ENCODE peak calls at places on chromosomes 7 and 10, in nine cellular contexts. U is A549, E is endothelial cell, T is choroid plexus epithelial cell, F is brain microvascular endothelial cell, K is psoas muscle, X is H1, N is lower lobe of right lung, P is mucosa of descending colon. Q is an unnamed sample.

GRCh38 chr10:68106656-68107055 is 2.6 kb upstream of the MYPN start:
- DNase-seq in U (no peak), P (no peak), N (no peak), T (peak; percentile 82), X (no peak), F (peak; percentile 83), E (no peak), K (no peak), Q (peak; percentile 54)

GRCh38 chr10:4351723-4352565 is 474.1 kb upstream of the AKR1E2 start:
- DNase-seq in U (no peak), P (no peak), F (no peak), E (no peak), T (peak; percentile 56), X (no peak), K (no peak), N (no peak), Q (peak; percentile 71)

GRCh38 chr10:126917375-126917774 is 12.1 kb downstream of the DOCK1 start:
- DNase-seq in F (no peak), X (no peak), U (no peak), E (no peak), N (no peak), K (no peak), T (no peak), P (no peak), Q (no peak)

GRCh38 chr10:84328303-84329093 is at the start of gene CCSER2:
- DNase-seq in U (peak; percentile 86), F (peak; percentile 96), K (peak; percentile 99), N (peak; percentile 99), P (peak; percentile 98), T (peak; percentile 97), E (peak; percentile 99), X (peak; percentile 77), Q (peak; percentile 97)

GRCh38 chr7:5872326-5872725 is 8.3 kb upstream of the OCM start:
- DNase-seq in K (no peak), E (no peak), F (no peak), N (no peak), U (no peak), X (no peak), P (no peak), T (peak; percentile 24), Q (no peak)

GRCh38 chr7:141073173-141073640 is 657 bp upstream of the TMEM178B start:
- DNase-seq in K (peak; percentile 75), F (peak; percentile 26), T (peak; percentile 55), U (peak; percentile 20), N (no peak), P (peak; percentile 53), E (peak; percentile 78), X (no peak), Q (peak; percentile 90)

GRCh38 chr7:147509052-147509480 is 1081.5 kb upstream of the C7orf33 start:
- DNase-seq in X (no peak), K (no peak), U (no peak), N (no peak), E (no peak), F (peak; percentile 7), T (peak; percentile 10), P (no peak), Q (peak; percentile 59)

GRCh38 chr10:132609211-132609610 is 71.6 kb downstream of the INPP5A start:
- DNase-seq in T (no peak), K (no peak), U (no peak), N (no peak), E (no peak), X (no peak), P (peak; percentile 35), F (no peak), Q (no peak)

GRCh38 chr10:70997236-70997635 is 108.9 kb upstream of the PCBD1 start:
- DNase-seq in E (no peak), K (no peak), T (no peak), X (no peak), P (no peak), F (no peak), U (no peak), N (no peak), Q (no peak)

GRCh38 chr10:35387768-35388167 is 51.5 kb downstream of the CCNY start:
- DNase-seq in U (no peak), K (no peak), N (no peak), T (peak; percentile 54), X (no peak), E (no peak), F (peak; percentile 33), P (no peak), Q (peak; percentile 72)

GRCh38 chr7:91772100-91772794 is 108.3 kb downstream of the MTERF1 start:
- DNase-seq in T (peak; percentile 15), U (no peak), N (no peak), E (no peak), P (no peak), X (no peak), K (no peak), F (peak; percentile 6), Q (no peak)

GRCh38 chr7:81467964-81468363 is 301.9 kb downstream of the HGF start:
- DNase-seq in F (no peak), N (no peak), E (no peak), X (no peak), K (no peak), U (no peak), T (no peak), P (no peak), Q (no peak)

GRCh38 chr10:57692255-57692980 is 575.3 kb downstream of the IPMK start:
- DNase-seq in F (peak; percentile 92), T (peak; percentile 98), N (no peak), E (no peak), K (no peak), U (peak; percentile 10), X (no peak), P (no peak), Q (peak; percentile 89)

GRCh38 chr10:115829501-115830215 is 443.3 kb downstream of the GFRA1 start:
- DNase-seq in F (no peak), T (peak; percentile 72), E (no peak), K (no peak), N (no peak), X (no peak), U (no peak), P (no peak), Q (peak; percentile 14)

GRCh38 chr7:25839084-25839769 is 312.8 kb upstream of the NFE2L3 start:
- DNase-seq in U (no peak), X (no peak), F (no peak), N (no peak), K (no peak), E (no peak), P (no peak), T (peak; percentile 44), Q (no peak)
- TF ChIP-seq CTCF in U (no peak), X (peak; percentile 59), F (peak; percentile 66), N (no peak), K (peak; percentile 23), E (peak; percentile 68), P (no peak), T (peak; percentile 66), Q (peak; percentile 24)

GRCh38 chr7:44799939-44800338 is 3.5 kb downstream of the PPIA start:
- DNase-seq in N (no peak), E (no peak), P (no peak), K (no peak), F (no peak), T (no peak), X (no peak), U (no peak), Q (no peak)

GRCh38 chr7:44796034-44796503 is 412 bp upstream of the PPIA start:
- DNase-seq in P (no peak), E (peak; percentile 71), U (peak; percentile 64), T (peak; percentile 45), K (no peak), F (no peak), X (peak; percentile 23), N (no peak), Q (peak; percentile 59)

GRCh38 chr7:44796504-44797328 is at the start of gene PPIA:
- DNase-seq in N (peak; percentile 98), U (peak; percentile 98), T (peak; percentile 99), E (peak; percentile 97), F (peak; percentile 96), K (peak; percentile 99), P (peak; percentile 99), X (peak; percentile 94), Q (peak; percentile 98)

GRCh38 chr7:44798649-44799275 is 2.3 kb downstream of the PPIA start:
- DNase-seq in E (no peak), K (no peak), P (no peak), F (no peak), U (no peak), N (no peak), T (peak; percentile 24), X (no peak), Q (no peak)

DNA sequence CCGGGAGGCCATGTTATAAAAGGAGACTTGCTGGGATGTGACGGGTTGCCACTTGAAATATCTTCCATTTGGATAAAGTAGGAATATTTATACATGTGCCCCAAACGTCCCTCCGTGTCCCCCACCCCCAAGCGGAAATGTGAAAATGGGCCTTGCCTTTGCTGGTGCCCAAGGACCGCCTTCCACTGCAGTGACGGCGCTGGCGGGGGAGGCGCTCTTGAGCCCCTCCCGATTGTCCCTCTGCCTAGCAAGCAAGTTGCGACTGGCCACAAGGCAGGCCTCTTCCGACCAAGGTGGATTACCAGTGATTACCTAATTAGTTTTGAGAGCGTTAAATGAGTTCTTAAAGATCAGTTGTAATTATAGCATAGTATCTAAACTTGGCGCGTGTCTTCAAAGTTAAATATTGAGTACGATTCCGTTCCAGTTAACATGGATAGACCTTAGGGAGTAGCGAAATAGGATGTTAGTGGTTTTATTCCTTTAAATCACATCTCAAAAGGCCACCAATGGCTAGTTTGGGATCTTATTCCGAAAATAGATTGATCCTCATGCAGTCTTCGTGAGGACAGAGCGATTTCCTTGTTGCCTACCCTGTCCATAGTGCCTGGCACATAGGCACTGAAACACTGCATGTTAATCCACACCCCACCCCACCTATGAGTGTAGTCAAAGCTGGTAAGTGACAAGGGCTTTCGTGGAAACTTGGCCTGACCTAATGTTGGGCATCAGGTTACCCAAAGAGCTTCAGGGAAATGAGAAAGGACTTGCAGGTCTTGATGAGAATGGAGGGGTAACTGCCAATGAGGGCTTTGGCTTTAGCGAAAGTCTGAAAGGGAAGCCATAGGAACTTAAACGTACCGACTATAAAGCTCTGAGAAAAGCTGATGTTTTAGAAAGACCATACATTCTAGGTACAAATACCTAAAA is 1.1 kb downstream of the PPIA start:
- DNase-seq in N (peak; percentile 92), F (peak; percentile 83), U (peak; percentile 81), T (peak; percentile 85), E (peak; percentile 82), X (peak; percentile 58), K (peak; percentile 92), P (peak; percentile 93), Q (peak; percentile 85)
- TF ChIP-seq CTCF in N (peak; percentile 57), F (peak; percentile 65), U (peak; percentile 44), T (peak; percentile 58), E (peak; percentile 50), X (peak; percentile 54), K (peak; percentile 20), P (peak; percentile 58), Q (peak; percentile 53)

DNA sequence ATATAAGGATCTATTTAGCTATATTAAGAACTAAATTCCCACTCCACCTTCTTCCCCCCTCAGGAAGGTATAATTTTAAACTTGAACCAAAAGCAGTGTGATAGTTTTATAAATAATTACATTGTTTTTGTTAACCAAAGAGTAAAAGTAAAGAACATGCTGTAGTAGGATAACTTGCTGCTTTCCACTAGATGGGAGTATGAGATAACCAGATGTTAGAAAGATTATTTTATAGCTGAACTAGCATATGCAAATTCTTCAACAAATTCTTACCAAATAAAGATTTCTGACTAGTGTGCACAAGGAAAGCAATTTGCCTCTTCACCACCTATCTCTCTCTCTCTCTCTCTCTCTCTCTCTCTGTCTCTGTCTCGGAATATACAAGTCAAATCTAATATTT is 31.8 kb downstream of the TES start:
- DNase-seq in K (no peak), X (no peak), U (no peak), T (no peak), N (no peak), E (no peak), P (no peak), F (no peak), Q (no peak)
- TF ChIP-seq CTCF in K (no peak), X (no peak), U (peak; percentile 29), T (no peak), N (no peak), E (no peak), P (no peak), F (no peak), Q (no peak)

GRCh38 chr10:17228081-17229015 is at the start of gene VIM:
- DNase-seq in U (peak; percentile 87), K (peak; percentile 95), X (peak; percentile 79), T (peak; percentile 96), F (peak; percentile 97), P (peak; percentile 90), E (peak; percentile 83), N (peak; percentile 90), Q (peak; percentile 86)
- TF ChIP-seq CTCF in U (no peak), K (no peak), X (no peak), T (no peak), F (peak; percentile 28), P (no peak), E (no peak), N (peak; percentile 21), Q (peak; percentile 16)

Q was measured in cardiac muscle cell.